ENCODE peak calls at places on chromosome 21, in six cellular contexts. One of them, this sample, is unnamed.

GRCh38 chr21:32494946-32495703 is 82.6 kb downstream of the EVA1C start:
- DNase-seq in neural progenitor cell: no peak
- DNase-seq in lower lobe of right lung: no peak
- DNase-seq in A549: no peak
- DNase-seq in tibial artery: no peak
- DNase-seq in stomach: no peak
- DNase-seq in this sample: peak; percentile 57

GRCh38 chr21:27024316-27024715 is 57.4 kb upstream of the ADAMTS5 start:
- DNase-seq in neural progenitor cell: no peak
- DNase-seq in lower lobe of right lung: no peak
- DNase-seq in A549: no peak
- DNase-seq in tibial artery: no peak
- DNase-seq in stomach: no peak
- DNase-seq in this sample: no peak

GRCh38 chr21:15449556-15449955 is 280.2 kb upstream of the USP25 start:
- DNase-seq in neural progenitor cell: no peak
- DNase-seq in lower lobe of right lung: no peak
- DNase-seq in A549: no peak
- DNase-seq in tibial artery: no peak
- DNase-seq in stomach: no peak
- DNase-seq in this sample: no peak

GRCh38 chr21:30695956-30696355 is 22.6 kb downstream of the KRTAP21-3 start:
- DNase-seq in neural progenitor cell: no peak
- DNase-seq in lower lobe of right lung: no peak
- DNase-seq in A549: no peak
- DNase-seq in tibial artery: no peak
- DNase-seq in stomach: no peak
- DNase-seq in this sample: no peak

GRCh38 chr21:36792505-36792967 is 93.6 kb downstream of the SIM2 start:
- DNase-seq in neural progenitor cell: no peak
- DNase-seq in lower lobe of right lung: no peak
- DNase-seq in A549: no peak
- DNase-seq in tibial artery: no peak
- DNase-seq in stomach: no peak
- DNase-seq in this sample: peak; percentile 92

GRCh38 chr21:15066231-15066577 is 1.4 kb upstream of the NRIP1 start:
- DNase-seq in neural progenitor cell: no peak
- DNase-seq in lower lobe of right lung: no peak
- DNase-seq in A549: no peak
- DNase-seq in tibial artery: no peak
- DNase-seq in stomach: no peak
- DNase-seq in this sample: no peak

GRCh38 chr21:15063821-15064575 is 802 bp downstream of the NRIP1 start:
- DNase-seq in neural progenitor cell: peak; percentile 69
- DNase-seq in lower lobe of right lung: peak; percentile 70
- DNase-seq in A549: peak; percentile 7
- DNase-seq in tibial artery: peak; percentile 73
- DNase-seq in stomach: peak; percentile 65
- DNase-seq in this sample: no peak

GRCh38 chr21:25878334-25878733 is 143.6 kb downstream of the GABPA start:
- DNase-seq in neural progenitor cell: no peak
- DNase-seq in lower lobe of right lung: no peak
- DNase-seq in A549: no peak
- DNase-seq in tibial artery: no peak
- DNase-seq in stomach: no peak
- DNase-seq in this sample: no peak

GRCh38 chr21:26147535-26147934 is 23.0 kb downstream of the APP start:
- DNase-seq in neural progenitor cell: peak; percentile 63
- DNase-seq in lower lobe of right lung: no peak
- DNase-seq in A549: no peak
- DNase-seq in tibial artery: no peak
- DNase-seq in stomach: no peak
- DNase-seq in this sample: no peak

GRCh38 chr21:24023936-24024335 is 1583.3 kb downstream of the MRPL39 start:
- DNase-seq in neural progenitor cell: no peak
- DNase-seq in lower lobe of right lung: no peak
- DNase-seq in A549: no peak
- DNase-seq in tibial artery: no peak
- DNase-seq in stomach: no peak
- DNase-seq in this sample: no peak

GRCh38 chr21:37463083-37463780 is 96.7 kb downstream of the DYRK1A start:
- DNase-seq in neural progenitor cell: peak; percentile 37
- DNase-seq in lower lobe of right lung: no peak
- DNase-seq in A549: peak; percentile 17
- DNase-seq in tibial artery: no peak
- DNase-seq in stomach: peak; percentile 49
- DNase-seq in this sample: peak; percentile 14

GRCh38 chr21:32884062-32884461 is 112.5 kb upstream of the PAXBP1 start:
- DNase-seq in neural progenitor cell: no peak
- DNase-seq in lower lobe of right lung: no peak
- DNase-seq in A549: no peak
- DNase-seq in tibial artery: no peak
- DNase-seq in stomach: no peak
- DNase-seq in this sample: no peak

GRCh38 chr21:26966360-26966977 is 419 bp downstream of the ADAMTS5 start:
- DNase-seq in neural progenitor cell: no peak
- DNase-seq in lower lobe of right lung: peak; percentile 40
- DNase-seq in A549: no peak
- DNase-seq in tibial artery: peak; percentile 65
- DNase-seq in stomach: no peak
- DNase-seq in this sample: no peak

GRCh38 chr21:14686466-14687276 is 140.6 kb upstream of the SAMSN1 start:
- DNase-seq in neural progenitor cell: no peak
- DNase-seq in lower lobe of right lung: no peak
- DNase-seq in A549: no peak
- DNase-seq in tibial artery: no peak
- DNase-seq in stomach: no peak
- DNase-seq in this sample: no peak

GRCh38 chr21:20013851-20014250 is 984.4 kb upstream of the NCAM2 start:
- DNase-seq in neural progenitor cell: no peak
- DNase-seq in lower lobe of right lung: no peak
- DNase-seq in A549: no peak
- DNase-seq in tibial artery: no peak
- DNase-seq in stomach: no peak
- DNase-seq in this sample: no peak

GRCh38 chr21:37554661-37555379 is 188.2 kb downstream of the DYRK1A start:
- DNase-seq in neural progenitor cell: no peak
- DNase-seq in lower lobe of right lung: no peak
- DNase-seq in A549: no peak
- DNase-seq in tibial artery: no peak
- DNase-seq in stomach: no peak
- DNase-seq in this sample: no peak

GRCh38 chr21:37855568-37856391 is 60.5 kb downstream of the KCNJ6 start:
- DNase-seq in neural progenitor cell: peak; percentile 9
- DNase-seq in lower lobe of right lung: no peak
- DNase-seq in A549: no peak
- DNase-seq in tibial artery: no peak
- DNase-seq in stomach: no peak
- DNase-seq in this sample: no peak

GRCh38 chr21:28298251-28298672 is 694.4 kb downstream of the LTN1 start:
- DNase-seq in neural progenitor cell: no peak
- DNase-seq in lower lobe of right lung: no peak
- DNase-seq in A549: no peak
- DNase-seq in tibial artery: no peak
- DNase-seq in stomach: no peak
- DNase-seq in this sample: no peak

GRCh38 chr21:36747114-36747814 is 48.3 kb downstream of the SIM2 start:
- DNase-seq in neural progenitor cell: no peak
- DNase-seq in lower lobe of right lung: no peak
- DNase-seq in A549: no peak
- DNase-seq in tibial artery: no peak
- DNase-seq in stomach: no peak
- DNase-seq in this sample: no peak

GRCh38 chr21:41377715-41378114 is 15.9 kb downstream of the MX2 start:
- DNase-seq in neural progenitor cell: peak; percentile 18
- DNase-seq in lower lobe of right lung: no peak
- DNase-seq in A549: no peak
- DNase-seq in tibial artery: no peak
- DNase-seq in stomach: no peak
- DNase-seq in this sample: no peak

GRCh38 chr21:15210235-15210678 is 145.5 kb upstream of the NRIP1 start:
- DNase-seq in neural progenitor cell: peak; percentile 13
- DNase-seq in lower lobe of right lung: peak; percentile 85
- DNase-seq in A549: peak; percentile 55
- DNase-seq in tibial artery: no peak
- DNase-seq in stomach: peak; percentile 57
- DNase-seq in this sample: no peak

GRCh38 chr21:31560479-31560878 is 99.0 kb upstream of the SOD1 start:
- DNase-seq in neural progenitor cell: no peak
- DNase-seq in lower lobe of right lung: no peak
- DNase-seq in A549: no peak
- DNase-seq in tibial artery: no peak
- DNase-seq in stomach: no peak
- DNase-seq in this sample: no peak

GRCh38 chr21:14591882-14592281 is 45.8 kb upstream of the SAMSN1 start:
- DNase-seq in neural progenitor cell: no peak
- DNase-seq in lower lobe of right lung: no peak
- DNase-seq in A549: no peak
- DNase-seq in tibial artery: no peak
- DNase-seq in stomach: peak; percentile 50
- DNase-seq in this sample: no peak

GRCh38 chr21:14737922-14738321 is 191.8 kb upstream of the SAMSN1 start:
- DNase-seq in neural progenitor cell: peak; percentile 44
- DNase-seq in lower lobe of right lung: no peak
- DNase-seq in A549: peak; percentile 1
- DNase-seq in tibial artery: no peak
- DNase-seq in stomach: peak; percentile 31
- DNase-seq in this sample: peak; percentile 26

GRCh38 chr21:26844258-26845065 is 747 bp downstream of the ADAMTS1 start:
- DNase-seq in neural progenitor cell: peak; percentile 74
- DNase-seq in lower lobe of right lung: peak; percentile 57
- DNase-seq in A549: no peak
- DNase-seq in tibial artery: peak; percentile 78
- DNase-seq in stomach: no peak
- DNase-seq in this sample: no peak

GRCh38 chr21:42556476-42556875 is 42.8 kb downstream of the SLC37A1 start:
- DNase-seq in neural progenitor cell: no peak
- DNase-seq in lower lobe of right lung: no peak
- DNase-seq in A549: no peak
- DNase-seq in tibial artery: peak; percentile 39
- DNase-seq in stomach: no peak
- DNase-seq in this sample: no peak
- H3K27ac ChIP-seq in neural progenitor cell: no peak overlapping the region
- H3K27ac ChIP-seq in lower lobe of right lung: no peak overlapping the region
- H3K27ac ChIP-seq in A549: no peak overlapping the region
- H3K27ac ChIP-seq in tibial artery: no peak overlapping the region
- H3K27ac ChIP-seq in stomach: no peak overlapping the region
- H3K27ac ChIP-seq in this sample: no peak overlapping the region

DNA sequence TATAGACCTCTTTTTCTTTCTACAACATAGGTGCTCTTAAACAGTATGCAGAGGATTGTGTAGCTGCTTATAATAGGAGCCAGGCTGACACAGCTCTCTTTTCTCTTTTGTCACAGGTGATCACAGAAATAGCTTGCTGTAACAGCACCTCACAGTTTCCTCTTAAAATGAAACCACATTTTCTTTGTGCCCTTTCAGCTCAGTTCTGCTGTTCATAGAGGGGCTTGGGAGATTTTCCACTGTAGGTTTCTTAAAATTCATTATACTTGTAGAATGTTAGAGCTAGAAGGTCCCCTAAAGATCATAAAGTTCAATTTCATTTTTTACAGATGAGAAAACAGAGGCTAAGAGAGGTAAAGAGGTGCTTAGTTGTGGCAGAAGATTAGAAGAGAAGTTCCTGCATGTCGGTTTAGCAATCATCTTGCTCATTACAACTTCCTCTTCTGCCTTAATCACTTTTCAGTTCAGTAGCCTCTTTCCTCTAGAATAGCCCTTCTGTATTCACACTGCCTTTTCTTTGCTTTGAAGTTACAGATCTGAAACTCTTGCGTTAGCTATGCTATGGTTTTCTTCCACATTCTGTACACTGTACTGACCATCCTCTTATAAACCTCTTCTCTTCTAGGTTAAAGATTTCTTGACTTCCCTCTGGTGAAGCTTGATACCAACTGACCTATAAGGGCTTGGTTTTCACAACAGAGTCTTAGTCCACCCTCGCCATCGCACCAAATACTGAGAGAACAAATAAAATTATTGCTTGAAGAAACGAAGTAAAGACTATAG is 35.1 kb downstream of the C21orf91 start:
- DNase-seq in neural progenitor cell: no peak
- DNase-seq in lower lobe of right lung: no peak
- DNase-seq in A549: no peak
- DNase-seq in tibial artery: no peak
- DNase-seq in stomach: no peak
- DNase-seq in this sample: no peak
- H3K27ac ChIP-seq in neural progenitor cell: peak overlapping the region; percentile 19
- H3K27ac ChIP-seq in lower lobe of right lung: peak overlapping the region; percentile 19
- H3K27ac ChIP-seq in A549: no peak overlapping the region
- H3K27ac ChIP-seq in tibial artery: no peak overlapping the region
- H3K27ac ChIP-seq in stomach: no peak overlapping the region
- H3K27ac ChIP-seq in this sample: no peak overlapping the region

DNA sequence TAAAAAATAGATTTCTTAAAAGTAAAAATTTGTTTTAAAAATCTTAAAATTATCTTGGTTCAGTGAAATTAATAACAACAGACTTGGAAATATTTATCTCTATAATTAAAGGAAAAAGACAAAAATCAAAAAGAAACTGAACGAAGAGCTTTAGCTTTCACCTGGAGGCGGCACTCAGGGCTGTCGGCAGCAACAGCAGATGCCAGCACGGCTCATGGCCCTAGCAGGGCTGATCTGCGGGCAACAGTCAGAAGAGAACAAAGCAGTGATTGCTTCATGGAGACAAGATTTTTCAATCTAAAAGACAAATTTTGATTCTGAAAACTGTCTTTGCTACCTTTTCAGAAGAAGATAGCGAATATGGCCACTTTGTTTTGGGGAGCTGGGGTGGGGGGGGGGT is 22.6 kb downstream of the UBE2G2 start:
- DNase-seq in neural progenitor cell: no peak
- DNase-seq in lower lobe of right lung: no peak
- DNase-seq in A549: no peak
- DNase-seq in tibial artery: no peak
- DNase-seq in stomach: no peak
- DNase-seq in this sample: no peak
- H3K27ac ChIP-seq in neural progenitor cell: no peak overlapping the region
- H3K27ac ChIP-seq in lower lobe of right lung: no peak overlapping the region
- H3K27ac ChIP-seq in A549: no peak overlapping the region
- H3K27ac ChIP-seq in tibial artery: no peak overlapping the region
- H3K27ac ChIP-seq in stomach: no peak overlapping the region
- H3K27ac ChIP-seq in this sample: no peak overlapping the region

GRCh38 chr21:29601072-29601471 is 302.4 kb downstream of the BACH1 start:
- DNase-seq in neural progenitor cell: no peak
- DNase-seq in lower lobe of right lung: no peak
- DNase-seq in A549: no peak
- DNase-seq in tibial artery: no peak
- DNase-seq in stomach: no peak
- DNase-seq in this sample: no peak

GRCh38 chr21:29606613-29607012 is 307.9 kb downstream of the BACH1 start:
- DNase-seq in neural progenitor cell: no peak
- DNase-seq in lower lobe of right lung: no peak
- DNase-seq in A549: no peak
- DNase-seq in tibial artery: no peak
- DNase-seq in stomach: no peak
- DNase-seq in this sample: no peak

DNA sequence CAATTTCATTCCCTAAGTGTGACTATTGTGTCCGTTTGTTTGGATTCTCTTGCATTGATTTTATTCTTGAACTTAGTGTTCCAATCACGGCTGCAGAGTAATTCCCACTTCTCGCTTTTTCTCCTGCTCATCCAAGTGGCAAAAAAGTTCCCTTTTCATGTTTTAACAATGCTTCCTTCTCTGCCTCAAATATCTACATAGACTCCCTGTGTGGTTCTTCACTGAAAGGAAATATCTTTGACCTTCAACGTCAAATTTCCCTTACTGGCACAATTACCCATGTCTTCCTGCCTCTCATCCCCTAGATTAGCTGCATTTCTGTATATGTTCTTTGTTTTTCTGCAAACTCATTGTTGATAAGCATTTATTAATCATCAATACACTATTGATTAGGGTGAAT is 305.4 kb downstream of the BACH1 start:
- DNase-seq in neural progenitor cell: no peak
- DNase-seq in lower lobe of right lung: no peak
- DNase-seq in A549: no peak
- DNase-seq in tibial artery: no peak
- DNase-seq in stomach: no peak
- DNase-seq in this sample: no peak
- H3K27ac ChIP-seq in neural progenitor cell: no peak overlapping the region
- H3K27ac ChIP-seq in lower lobe of right lung: no peak overlapping the region
- H3K27ac ChIP-seq in A549: no peak overlapping the region
- H3K27ac ChIP-seq in tibial artery: no peak overlapping the region
- H3K27ac ChIP-seq in stomach: no peak overlapping the region
- H3K27ac ChIP-seq in this sample: no peak overlapping the region

This sample was measured in epithelial cell of prostate.